ENCODE peak calls at places on chromosomes 12 and 14, in ten cellular contexts. One of them, this sample, is unnamed.
A peak's percentile ranks its signal among the peaks of the same experiment; 100 is the strongest.

GRCh38 chr12:1613860-1614259 is 15.2 kb upstream of the WNT5B start:
- DNase-seq in BE2C: no peak
- DNase-seq in HCT116: no peak
- DNase-seq in endothelial cell: no peak
- DNase-seq in CD8-positive, alpha-beta T cell: no peak
- DNase-seq in B cell: no peak
- DNase-seq in breast epithelium: no peak
- DNase-seq in fibroblast of mammary gland: no peak
- DNase-seq in GM13976: no peak
- DNase-seq in progenitor cell of endocrine pancreas: no peak
- DNase-seq in this sample: no peak

GRCh38 chr14:51209457-51209856 is 30.6 kb upstream of the TMX1 start:
- DNase-seq in BE2C: peak; percentile 65
- DNase-seq in HCT116: no peak
- DNase-seq in endothelial cell: no peak
- DNase-seq in CD8-positive, alpha-beta T cell: no peak
- DNase-seq in B cell: no peak
- DNase-seq in breast epithelium: no peak
- DNase-seq in fibroblast of mammary gland: no peak
- DNase-seq in GM13976: no peak
- DNase-seq in progenitor cell of endocrine pancreas: no peak
- DNase-seq in this sample: no peak

GRCh38 chr12:19105468-19105867 is 24.1 kb upstream of the PLEKHA5 start:
- DNase-seq in BE2C: no peak
- DNase-seq in HCT116: no peak
- DNase-seq in endothelial cell: no peak
- DNase-seq in CD8-positive, alpha-beta T cell: no peak
- DNase-seq in B cell: no peak
- DNase-seq in breast epithelium: no peak
- DNase-seq in fibroblast of mammary gland: no peak
- DNase-seq in GM13976: no peak
- DNase-seq in progenitor cell of endocrine pancreas: no peak
- DNase-seq in this sample: no peak

GRCh38 chr12:97181571-97182265 is 274.7 kb downstream of the NEDD1 start:
- DNase-seq in BE2C: no peak
- DNase-seq in HCT116: no peak
- DNase-seq in endothelial cell: no peak
- DNase-seq in CD8-positive, alpha-beta T cell: no peak
- DNase-seq in B cell: no peak
- DNase-seq in breast epithelium: no peak
- DNase-seq in fibroblast of mammary gland: no peak
- DNase-seq in GM13976: no peak
- DNase-seq in progenitor cell of endocrine pancreas: no peak
- DNase-seq in this sample: no peak

GRCh38 chr12:125704803-125705202 is 639.6 kb downstream of the AACS start:
- DNase-seq in BE2C: no peak
- DNase-seq in HCT116: no peak
- DNase-seq in endothelial cell: no peak
- DNase-seq in CD8-positive, alpha-beta T cell: no peak
- DNase-seq in B cell: no peak
- DNase-seq in breast epithelium: no peak
- DNase-seq in fibroblast of mammary gland: no peak
- DNase-seq in GM13976: no peak
- DNase-seq in progenitor cell of endocrine pancreas: no peak
- DNase-seq in this sample: no peak

GRCh38 chr14:32217301-32217700 is 14.2 kb upstream of the RNU6-8 start:
- DNase-seq in BE2C: peak; percentile 36
- DNase-seq in HCT116: no peak
- DNase-seq in endothelial cell: no peak
- DNase-seq in CD8-positive, alpha-beta T cell: no peak
- DNase-seq in B cell: no peak
- DNase-seq in breast epithelium: no peak
- DNase-seq in fibroblast of mammary gland: no peak
- DNase-seq in GM13976: no peak
- DNase-seq in progenitor cell of endocrine pancreas: no peak
- DNase-seq in this sample: no peak

GRCh38 chr12:29582677-29583076 is 85.2 kb upstream of the OVCH1 start:
- DNase-seq in BE2C: no peak
- DNase-seq in HCT116: no peak
- DNase-seq in endothelial cell: no peak
- DNase-seq in CD8-positive, alpha-beta T cell: no peak
- DNase-seq in B cell: no peak
- DNase-seq in breast epithelium: no peak
- DNase-seq in fibroblast of mammary gland: no peak
- DNase-seq in GM13976: no peak
- DNase-seq in progenitor cell of endocrine pancreas: no peak
- DNase-seq in this sample: no peak

GRCh38 chr12:105773501-105773900 is 365.3 kb downstream of the NUAK1 start:
- DNase-seq in BE2C: no peak
- DNase-seq in HCT116: no peak
- DNase-seq in endothelial cell: no peak
- DNase-seq in CD8-positive, alpha-beta T cell: no peak
- DNase-seq in B cell: no peak
- DNase-seq in breast epithelium: no peak
- DNase-seq in fibroblast of mammary gland: no peak
- DNase-seq in GM13976: no peak
- DNase-seq in progenitor cell of endocrine pancreas: no peak
- DNase-seq in this sample: no peak

GRCh38 chr12:113418213-113418879 is 3.8 kb upstream of the SDSL start:
- DNase-seq in BE2C: no peak
- DNase-seq in HCT116: no peak
- DNase-seq in endothelial cell: no peak
- DNase-seq in CD8-positive, alpha-beta T cell: no peak
- DNase-seq in B cell: no peak
- DNase-seq in breast epithelium: no peak
- DNase-seq in fibroblast of mammary gland: peak; percentile 68
- DNase-seq in GM13976: no peak
- DNase-seq in progenitor cell of endocrine pancreas: no peak
- DNase-seq in this sample: peak; percentile 67

GRCh38 chr14:100536721-100537700 is 50.2 kb downstream of the BEGAIN start:
- DNase-seq in BE2C: no peak
- DNase-seq in HCT116: no peak
- DNase-seq in endothelial cell: no peak
- DNase-seq in CD8-positive, alpha-beta T cell: no peak
- DNase-seq in B cell: no peak
- DNase-seq in breast epithelium: peak; percentile 28
- DNase-seq in fibroblast of mammary gland: no peak
- DNase-seq in GM13976: no peak
- DNase-seq in progenitor cell of endocrine pancreas: no peak
- DNase-seq in this sample: peak; percentile 64

GRCh38 chr12:53056901-53057300 is 7.0 kb downstream of the TNS2 start:
- DNase-seq in BE2C: no peak
- DNase-seq in HCT116: no peak
- DNase-seq in endothelial cell: no peak
- DNase-seq in CD8-positive, alpha-beta T cell: no peak
- DNase-seq in B cell: no peak
- DNase-seq in breast epithelium: no peak
- DNase-seq in fibroblast of mammary gland: no peak
- DNase-seq in GM13976: no peak
- DNase-seq in progenitor cell of endocrine pancreas: no peak
- DNase-seq in this sample: no peak

GRCh38 chr12:29640589-29641345 is 143.0 kb downstream of the TMTC1 start:
- DNase-seq in BE2C: peak; percentile 60
- DNase-seq in HCT116: peak; percentile 18
- DNase-seq in endothelial cell: no peak
- DNase-seq in CD8-positive, alpha-beta T cell: no peak
- DNase-seq in B cell: no peak
- DNase-seq in breast epithelium: no peak
- DNase-seq in fibroblast of mammary gland: peak; percentile 87
- DNase-seq in GM13976: no peak
- DNase-seq in progenitor cell of endocrine pancreas: peak; percentile 30
- DNase-seq in this sample: no peak

GRCh38 chr12:72337382-72337781 is 65.2 kb downstream of the TRHDE start:
- DNase-seq in BE2C: no peak
- DNase-seq in HCT116: no peak
- DNase-seq in endothelial cell: no peak
- DNase-seq in CD8-positive, alpha-beta T cell: no peak
- DNase-seq in B cell: no peak
- DNase-seq in breast epithelium: no peak
- DNase-seq in fibroblast of mammary gland: no peak
- DNase-seq in GM13976: no peak
- DNase-seq in progenitor cell of endocrine pancreas: no peak
- DNase-seq in this sample: no peak

GRCh38 chr14:103427485-103428443 is 42.5 kb downstream of the MARK3 start:
- DNase-seq in BE2C: no peak
- DNase-seq in HCT116: no peak
- DNase-seq in endothelial cell: no peak
- DNase-seq in CD8-positive, alpha-beta T cell: no peak
- DNase-seq in B cell: no peak
- DNase-seq in breast epithelium: no peak
- DNase-seq in fibroblast of mammary gland: peak; percentile 92
- DNase-seq in GM13976: no peak
- DNase-seq in progenitor cell of endocrine pancreas: no peak
- DNase-seq in this sample: no peak

GRCh38 chr14:70881549-70882174 is 25.6 kb upstream of the PCNX1 start:
- DNase-seq in BE2C: no peak
- DNase-seq in HCT116: no peak
- DNase-seq in endothelial cell: no peak
- DNase-seq in CD8-positive, alpha-beta T cell: no peak
- DNase-seq in B cell: no peak
- DNase-seq in breast epithelium: no peak
- DNase-seq in fibroblast of mammary gland: no peak
- DNase-seq in GM13976: peak; percentile 68
- DNase-seq in progenitor cell of endocrine pancreas: no peak
- DNase-seq in this sample: no peak

GRCh38 chr12:120697344-120697743 is 10.4 kb downstream of the MLEC start:
- DNase-seq in BE2C: no peak
- DNase-seq in HCT116: no peak
- DNase-seq in endothelial cell: no peak
- DNase-seq in CD8-positive, alpha-beta T cell: no peak
- DNase-seq in B cell: no peak
- DNase-seq in breast epithelium: no peak
- DNase-seq in fibroblast of mammary gland: no peak
- DNase-seq in GM13976: no peak
- DNase-seq in progenitor cell of endocrine pancreas: no peak
- DNase-seq in this sample: no peak

GRCh38 chr12:120700863-120701262 is 9.4 kb upstream of the UNC119B start:
- DNase-seq in BE2C: no peak
- DNase-seq in HCT116: no peak
- DNase-seq in endothelial cell: no peak
- DNase-seq in CD8-positive, alpha-beta T cell: no peak
- DNase-seq in B cell: no peak
- DNase-seq in breast epithelium: no peak
- DNase-seq in fibroblast of mammary gland: no peak
- DNase-seq in GM13976: no peak
- DNase-seq in progenitor cell of endocrine pancreas: no peak
- DNase-seq in this sample: no peak

GRCh38 chr12:120696599-120696998 is 9.7 kb downstream of the MLEC start:
- DNase-seq in BE2C: no peak
- DNase-seq in HCT116: no peak
- DNase-seq in endothelial cell: no peak
- DNase-seq in CD8-positive, alpha-beta T cell: no peak
- DNase-seq in B cell: no peak
- DNase-seq in breast epithelium: no peak
- DNase-seq in fibroblast of mammary gland: no peak
- DNase-seq in GM13976: no peak
- DNase-seq in progenitor cell of endocrine pancreas: no peak
- DNase-seq in this sample: peak; percentile 47

GRCh38 chr12:120699553-120699952 is 10.7 kb upstream of the UNC119B start:
- DNase-seq in BE2C: no peak
- DNase-seq in HCT116: no peak
- DNase-seq in endothelial cell: no peak
- DNase-seq in CD8-positive, alpha-beta T cell: no peak
- DNase-seq in B cell: no peak
- DNase-seq in breast epithelium: no peak
- DNase-seq in fibroblast of mammary gland: no peak
- DNase-seq in GM13976: no peak
- DNase-seq in progenitor cell of endocrine pancreas: no peak
- DNase-seq in this sample: no peak

DNA sequence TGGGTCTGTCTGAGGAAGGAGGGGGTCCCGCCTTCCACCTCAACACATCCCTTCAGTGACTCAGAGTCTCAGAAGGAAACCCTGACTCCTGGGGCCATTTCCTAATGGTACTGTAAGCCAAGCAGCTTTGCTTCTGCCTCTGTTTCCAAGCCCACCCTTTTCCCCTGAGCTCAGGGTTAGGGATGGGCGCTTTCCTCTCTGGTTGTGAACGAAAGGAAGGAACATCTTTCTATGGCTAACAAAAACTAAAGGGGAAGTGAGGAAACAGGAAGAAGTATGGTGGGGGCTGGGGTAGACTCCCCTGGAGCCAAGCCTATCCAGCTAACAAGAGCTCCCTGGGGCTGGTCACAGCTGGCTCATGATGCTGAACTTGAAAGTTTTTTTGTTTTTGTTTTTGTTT is 11.6 kb upstream of the UNC119B start:
- DNase-seq in BE2C: no peak
- DNase-seq in HCT116: no peak
- DNase-seq in endothelial cell: no peak
- DNase-seq in CD8-positive, alpha-beta T cell: no peak
- DNase-seq in B cell: no peak
- DNase-seq in breast epithelium: no peak
- DNase-seq in fibroblast of mammary gland: no peak
- DNase-seq in GM13976: no peak
- DNase-seq in progenitor cell of endocrine pancreas: no peak
- DNase-seq in this sample: no peak
- TF ChIP-seq CTCF in BE2C: no peak
- TF ChIP-seq CTCF in HCT116: no peak
- TF ChIP-seq CTCF in endothelial cell: no peak
- TF ChIP-seq CTCF in CD8-positive, alpha-beta T cell: no peak
- TF ChIP-seq CTCF in B cell: no peak
- TF ChIP-seq CTCF in breast epithelium: no peak
- TF ChIP-seq CTCF in fibroblast of mammary gland: no peak
- TF ChIP-seq CTCF in GM13976: no peak
- TF ChIP-seq CTCF in progenitor cell of endocrine pancreas: no peak
- TF ChIP-seq CTCF in this sample: no peak

GRCh38 chr12:94616217-94616729 is 34.1 kb downstream of the TMCC3 start:
- DNase-seq in BE2C: no peak
- DNase-seq in HCT116: no peak
- DNase-seq in endothelial cell: no peak
- DNase-seq in CD8-positive, alpha-beta T cell: no peak
- DNase-seq in B cell: no peak
- DNase-seq in breast epithelium: no peak
- DNase-seq in fibroblast of mammary gland: no peak
- DNase-seq in GM13976: no peak
- DNase-seq in progenitor cell of endocrine pancreas: no peak
- DNase-seq in this sample: no peak
- TF ChIP-seq CTCF in BE2C: no peak
- TF ChIP-seq CTCF in HCT116: no peak
- TF ChIP-seq CTCF in endothelial cell: no peak
- TF ChIP-seq CTCF in CD8-positive, alpha-beta T cell: no peak
- TF ChIP-seq CTCF in B cell: no peak
- TF ChIP-seq CTCF in breast epithelium: no peak
- TF ChIP-seq CTCF in fibroblast of mammary gland: no peak
- TF ChIP-seq CTCF in GM13976: no peak
- TF ChIP-seq CTCF in progenitor cell of endocrine pancreas: no peak
- TF ChIP-seq CTCF in this sample: no peak

GRCh38 chr12:23949212-23950010 is at the start of gene SOX5:
- DNase-seq in BE2C: no peak
- DNase-seq in HCT116: no peak
- DNase-seq in endothelial cell: peak; percentile 54
- DNase-seq in CD8-positive, alpha-beta T cell: no peak
- DNase-seq in B cell: no peak
- DNase-seq in breast epithelium: no peak
- DNase-seq in fibroblast of mammary gland: peak; percentile 75
- DNase-seq in GM13976: no peak
- DNase-seq in progenitor cell of endocrine pancreas: peak; percentile 47
- DNase-seq in this sample: no peak
- TF ChIP-seq CTCF in BE2C: no peak
- TF ChIP-seq CTCF in HCT116: no peak
- TF ChIP-seq CTCF in endothelial cell: no peak
- TF ChIP-seq CTCF in CD8-positive, alpha-beta T cell: no peak
- TF ChIP-seq CTCF in B cell: no peak
- TF ChIP-seq CTCF in breast epithelium: no peak
- TF ChIP-seq CTCF in fibroblast of mammary gland: no peak
- TF ChIP-seq CTCF in GM13976: no peak
- TF ChIP-seq CTCF in progenitor cell of endocrine pancreas: no peak
- TF ChIP-seq CTCF in this sample: no peak

GRCh38 chr14:85222344-85222743 is 307.6 kb upstream of the FLRT2 start:
- DNase-seq in BE2C: no peak
- DNase-seq in HCT116: no peak
- DNase-seq in endothelial cell: no peak
- DNase-seq in CD8-positive, alpha-beta T cell: no peak
- DNase-seq in B cell: no peak
- DNase-seq in breast epithelium: no peak
- DNase-seq in fibroblast of mammary gland: no peak
- DNase-seq in GM13976: no peak
- DNase-seq in progenitor cell of endocrine pancreas: no peak
- DNase-seq in this sample: no peak
- TF ChIP-seq CTCF in BE2C: no peak
- TF ChIP-seq CTCF in HCT116: no peak
- TF ChIP-seq CTCF in endothelial cell: no peak
- TF ChIP-seq CTCF in CD8-positive, alpha-beta T cell: no peak
- TF ChIP-seq CTCF in B cell: no peak
- TF ChIP-seq CTCF in breast epithelium: no peak
- TF ChIP-seq CTCF in fibroblast of mammary gland: no peak
- TF ChIP-seq CTCF in GM13976: no peak
- TF ChIP-seq CTCF in progenitor cell of endocrine pancreas: no peak
- TF ChIP-seq CTCF in this sample: no peak

This sample was measured in left lung.